ENCODE peak calls at places on chromosomes 12 and 14, in ten cellular contexts. Y is activated naive CD8-positive, alpha-beta T cell treated with anti-CD3 and anti-CD28 coated beads, Interleukin-2, amount 10 ng/mL, durations not matched to agents 7 days and 5 days; G is NCI-H1694 treated with DMSO at 0.1 percent for 48 hours; B is cardiac fibroblast; S is HepG2; R is NT2/D1; U is cortex of kidney; A is anterior cingulate cortex; O is iris pigment epithelial cell; J is kidney glomerular epithelial cell. F is an unnamed sample.

GRCh38 chr14:52015411-52016030 is 26.2 kb downstream of the RTRAF start:
- DNase-seq in U (no peak), A (peak; percentile 53), S (peak; percentile 8), Y (no peak), O (peak; percentile 45), R (no peak), G (no peak), B (peak; percentile 48), J (no peak), F (peak; percentile 17)

GRCh38 chr12:113104953-113105510 is 30.5 kb downstream of the RASAL1 start:
- DNase-seq in O (no peak), Y (no peak), R (no peak), S (no peak), J (no peak), B (no peak), U (no peak), G (no peak), A (no peak), F (no peak)

GRCh38 chr14:101406921-101407320 is 154.4 kb upstream of the DIO3 start:
- DNase-seq in U (no peak), S (no peak), A (no peak), R (no peak), B (no peak), Y (no peak), J (no peak), O (no peak), G (no peak), F (no peak)

GRCh38 chr12:117968826-117969659 is at the start of gene KSR2:
- DNase-seq in B (peak; percentile 16), J (peak; percentile 20), U (no peak), Y (peak; percentile 67), O (peak; percentile 26), G (peak; percentile 52), S (peak; percentile 13), R (peak; percentile 88), A (peak; percentile 64), F (no peak)

GRCh38 chr12:124509676-124510300 is 57.6 kb downstream of the NCOR2 start:
- DNase-seq in U (no peak), R (no peak), S (peak; percentile 86), O (peak; percentile 95), B (peak; percentile 80), G (no peak), J (peak; percentile 48), A (peak; percentile 52), Y (no peak), F (peak; percentile 70)

GRCh38 chr12:71046215-71046614 is 111.6 kb downstream of the TSPAN8 start:
- DNase-seq in J (peak; percentile 57), A (no peak), R (no peak), G (no peak), Y (no peak), U (no peak), S (no peak), O (peak; percentile 50), B (peak; percentile 80), F (peak; percentile 2)

GRCh38 chr12:71748081-71748850 is 6.4 kb upstream of the RAB21 start:
- DNase-seq in B (no peak), A (no peak), Y (no peak), S (no peak), G (no peak), O (no peak), R (no peak), J (no peak), U (no peak), F (no peak)

GRCh38 chr12:22925593-22925992 is 300.6 kb downstream of the ETNK1 start:
- DNase-seq in U (no peak), Y (no peak), B (no peak), J (no peak), S (no peak), R (no peak), G (no peak), O (no peak), A (no peak), F (no peak)

GRCh38 chr12:16605666-16606116 is 271 bp downstream of the LMO3 start:
- DNase-seq in J (no peak), O (peak; percentile 17), A (no peak), R (no peak), Y (no peak), S (peak; percentile 9), U (no peak), G (peak; percentile 75), B (peak; percentile 42), F (peak; percentile 12)

GRCh38 chr14:105853089-105853906 is 326.9 kb downstream of the TMEM121 start:
- DNase-seq in J (no peak), R (no peak), Y (peak; percentile 25), S (no peak), O (no peak), A (no peak), U (no peak), B (no peak), G (peak; percentile 99), F (no peak)

GRCh38 chr12:13241833-13242232 is 45.3 kb downstream of the EMP1 start:
- DNase-seq in R (no peak), U (no peak), S (peak; percentile 25), G (no peak), Y (no peak), J (no peak), A (no peak), O (peak; percentile 29), B (no peak), F (peak; percentile 42)

GRCh38 chr14:26811756-26812305 is 214.0 kb upstream of the NOVA1 start:
- DNase-seq in O (peak; percentile 74), G (no peak), S (no peak), B (no peak), Y (no peak), A (no peak), R (no peak), U (no peak), J (peak; percentile 2), F (no peak)

GRCh38 chr12:130335517-130336392 is 1.9 kb upstream of the PIWIL1 start:
- DNase-seq in U (no peak), J (peak; percentile 62), B (peak; percentile 76), Y (no peak), R (peak; percentile 74), A (peak; percentile 30), G (peak; percentile 41), S (peak; percentile 52), O (peak; percentile 59), F (peak; percentile 34)

GRCh38 chr12:6605425-6606330 is 1.5 kb downstream of the CHD4 start:
- DNase-seq in O (no peak), B (peak; percentile 28), S (no peak), A (peak; percentile 27), R (no peak), J (peak; percentile 29), Y (peak; percentile 60), U (no peak), G (no peak), F (peak; percentile 37)

GRCh38 chr12:27336254-27336653 is 3.6 kb downstream of the BMAL2 start:
- DNase-seq in R (no peak), U (no peak), G (no peak), S (no peak), J (no peak), Y (no peak), B (no peak), O (no peak), A (no peak), F (no peak)

GRCh38 chr12:59040651-59041050 is 120.3 kb upstream of the LRIG3 start:
- DNase-seq in J (peak; percentile 90), B (peak; percentile 86), R (peak; percentile 78), A (no peak), G (no peak), O (peak; percentile 82), S (no peak), Y (no peak), U (no peak), F (peak; percentile 94)

GRCh38 chr12:45268672-45269406 is 52.9 kb downstream of the ANO6 start:
- DNase-seq in B (peak; percentile 93), S (peak; percentile 31), Y (no peak), A (no peak), O (peak; percentile 91), U (no peak), G (peak; percentile 10), J (peak; percentile 95), R (no peak), F (peak; percentile 82)

GRCh38 chr12:95218164-95218851 is 701 bp downstream of the VEZT start:
- DNase-seq in A (no peak), G (peak; percentile 84), Y (no peak), S (no peak), U (no peak), R (no peak), O (peak; percentile 65), J (peak; percentile 80), B (peak; percentile 65), F (peak; percentile 58)

GRCh38 chr12:89454080-89454848 is 70.3 kb downstream of the GALNT4 start:
- DNase-seq in J (no peak), B (peak; percentile 65), S (no peak), Y (no peak), A (no peak), R (no peak), U (no peak), G (no peak), O (peak; percentile 15), F (no peak)

GRCh38 chr14:92579244-92579643 is 65.7 kb downstream of the RIN3 start:
- DNase-seq in A (no peak), J (no peak), B (peak; percentile 12), O (peak; percentile 15), S (no peak), R (no peak), Y (no peak), U (no peak), G (no peak), F (peak; percentile 89)

GRCh38 chr12:77746108-77746507 is 84.6 kb upstream of the NAV3 start:
- DNase-seq in J (peak; percentile 10), B (peak; percentile 70), S (no peak), O (peak; percentile 82), Y (no peak), G (peak; percentile 11), A (no peak), R (no peak), U (no peak), F (peak; percentile 38)

GRCh38 chr12:95820096-95820703 is 29.6 kb upstream of the NTN4 start:
- DNase-seq in A (no peak), S (peak; percentile 62), O (peak; percentile 41), J (peak; percentile 81), R (no peak), B (peak; percentile 70), G (peak; percentile 70), Y (no peak), U (no peak), F (peak; percentile 62)

GRCh38 chr12:50162225-50162624 is 4.9 kb downstream of the CERS5 start:
- DNase-seq in Y (no peak), B (peak; percentile 66), R (no peak), S (no peak), J (no peak), G (no peak), A (no peak), U (no peak), O (peak; percentile 83), F (peak; percentile 61)

GRCh38 chr14:72665259-72665658 is 228.6 kb downstream of the DPF3 start:
- DNase-seq in U (no peak), A (no peak), R (no peak), Y (no peak), S (peak; percentile 7), G (no peak), B (peak; percentile 99), J (peak; percentile 100), O (peak; percentile 99), F (peak; percentile 100)

GRCh38 chr12:49637401-49637800 is 14.0 kb downstream of the PRPF40B start:
- DNase-seq in G (no peak), U (no peak), S (no peak), R (no peak), Y (no peak), O (no peak), A (no peak), B (no peak), J (no peak), F (no peak)

F was measured in IMR-90.